ENCODE peak calls at places on chromosomes 5 and 9, in five cellular contexts. F is fibroblast of pulmonary artery, U is GM20000, A is endothelial cell, I is tibial nerve. S is an unnamed sample.

GRCh38 chr5:982377-983237 is 26.0 kb upstream of the NKD2 start:
- DNase-seq in F (no peak), U (no peak), A (peak), I (no peak), S (no peak)

GRCh38 chr9:89372230-89372816 is 54.0 kb downstream of the SECISBP2 start:
- DNase-seq in F (no peak), U (no peak), A (no peak), I (no peak), S (no peak)

GRCh38 chr5:74538206-74538661 is 102.3 kb downstream of the ENC1 start:
- DNase-seq in F (peak), U (no peak), A (peak), I (peak), S (peak)

GRCh38 chr5:133753856-133754255 is 141.5 kb upstream of the FSTL4 start:
- DNase-seq in F (no peak), U (no peak), A (no peak), I (no peak), S (peak)

GRCh38 chr5:65808261-65808741 is 86.3 kb downstream of the NLN start:
- DNase-seq in F (no peak), U (no peak), A (no peak), I (no peak), S (peak)

GRCh38 chr5:173789031-173789920 is 98.9 kb upstream of the CPEB4 start:
- DNase-seq in F (peak), U (peak), A (no peak), I (no peak), S (peak)

GRCh38 chr5:150457112-150457511 is 7.6 kb upstream of the RPS14 start:
- DNase-seq in F (no peak), U (no peak), A (no peak), I (no peak), S (no peak)

GRCh38 chr9:95857896-95858295 is 17.6 kb upstream of the ERCC6L2 start:
- DNase-seq in F (no peak), U (peak), A (no peak), I (no peak), S (no peak)

GRCh38 chr9:126915281-126915816 is 767 bp downstream of the RALGPS1 start:
- DNase-seq in F (no peak), U (peak), A (no peak), I (no peak), S (no peak)

GRCh38 chr9:136020206-136020605 is 59.0 kb upstream of the UBAC1 start:
- DNase-seq in F (no peak), U (no peak), A (no peak), I (no peak), S (no peak)

GRCh38 chr9:110126457-110126856 is 81.5 kb downstream of the C9orf152 start:
- DNase-seq in F (peak), U (no peak), A (no peak), I (no peak), S (no peak)

GRCh38 chr9:78782858-78783257 is 485.9 kb downstream of the PSAT1 start:
- DNase-seq in F (no peak), U (no peak), A (no peak), I (no peak), S (no peak)

GRCh38 chr9:129102095-129102525 is 8.5 kb downstream of the CRAT start:
- DNase-seq in F (no peak), U (no peak), A (no peak), I (no peak), S (no peak)

GRCh38 chr5:142874537-142874936 is 104.4 kb downstream of the ARHGAP26 start:
- DNase-seq in F (peak), U (no peak), A (peak), I (peak), S (no peak)

GRCh38 chr5:63854076-63854475 is 108.2 kb downstream of the HTR1A start:
- DNase-seq in F (no peak), U (no peak), A (no peak), I (no peak), S (no peak)

GRCh38 chr5:111478266-111478665 is 34.1 kb downstream of the STARD4 start:
- DNase-seq in F (peak), U (no peak), A (no peak), I (no peak), S (no peak)

GRCh38 chr9:75071530-75072122 is 16.3 kb downstream of the NMRK1 start:
- DNase-seq in F (no peak), U (no peak), A (no peak), I (no peak), S (no peak)

GRCh38 chr9:114038724-114039313 is 39.3 kb downstream of the AMBP start:
- DNase-seq in F (no peak), U (no peak), A (no peak), I (no peak), S (no peak)

GRCh38 chr5:132199116-132199680 is 28.5 kb downstream of the P4HA2 start:
- DNase-seq in F (no peak), U (no peak), A (no peak), I (no peak), S (no peak)

GRCh38 chr9:81411961-81412360 is 277.4 kb downstream of the TLE1 start:
- DNase-seq in F (no peak), U (no peak), A (no peak), I (no peak), S (peak)

GRCh38 chr9:126860757-126861466 is 473 bp downstream of the ZBTB34 start:
- DNase-seq in F (no peak), U (peak), A (peak), I (no peak), S (no peak)

GRCh38 chr5:139658501-139658927 is 10.4 kb downstream of the CXXC5 start:
- DNase-seq in F (no peak), U (no peak), A (no peak), I (no peak), S (no peak)

GRCh38 chr5:75558972-75559632 is 47.4 kb downstream of the POLK start:
- DNase-seq in F (peak), U (no peak), A (no peak), I (no peak), S (no peak)

GRCh38 chr5:139761057-139761450 is 34.6 kb upstream of the PSD2 start:
- DNase-seq in F (no peak), U (no peak), A (no peak), I (no peak), S (no peak)

GRCh38 chr9:112176410-112177010 is 1.4 kb upstream of the SUSD1 start:
- DNase-seq in F (no peak), U (peak), A (no peak), I (no peak), S (no peak)

GRCh38 chr9:129569506-129570449 is 51.1 kb downstream of the C9orf50 start:
- DNase-seq in F (peak), U (peak), A (no peak), I (no peak), S (no peak)

GRCh38 chr5:32020971-32021370 is 153.1 kb downstream of the GOLPH3 start:
- DNase-seq in F (no peak), U (no peak), A (no peak), I (no peak), S (no peak)

GRCh38 chr9:136564379-136564988 is 18.6 kb upstream of the NOTCH1 start:
- DNase-seq in F (peak), U (peak), A (no peak), I (peak), S (peak)

GRCh38 chr5:39650234-39650816 is 225.5 kb upstream of the DAB2 start:
- DNase-seq in F (peak), U (no peak), A (no peak), I (no peak), S (no peak)

GRCh38 chr5:68214472-68215207 is 916 bp upstream of the PIK3R1 start:
- DNase-seq in F (no peak), U (peak), A (no peak), I (no peak), S (no peak)

GRCh38 chr5:78908173-78908901 is 76.8 kb downstream of the ARSB start:
- DNase-seq in F (peak), U (no peak), A (peak), I (peak), S (peak)

GRCh38 chr9:93596399-93596798 is 20.0 kb downstream of the PHF2 start:
- DNase-seq in F (no peak), U (no peak), A (no peak), I (no peak), S (no peak)

GRCh38 chr5:143352691-143353090 is 50.8 kb downstream of the NR3C1 start:
- DNase-seq in F (no peak), U (no peak), A (no peak), I (no peak), S (no peak)

GRCh38 chr9:121802753-121803152 is 151.3 kb downstream of the DAB2IP start:
- DNase-seq in F (no peak), U (no peak), A (no peak), I (no peak), S (no peak)

GRCh38 chr9:27344776-27345175 is 47.8 kb upstream of the EQTN start:
- DNase-seq in F (no peak), U (no peak), A (no peak), I (no peak), S (no peak)

GRCh38 chr9:93598647-93599241 is 22.4 kb downstream of the PHF2 start:
- DNase-seq in F (peak), U (no peak), A (no peak), I (no peak), S (no peak)

GRCh38 chr5:1883120-1883924 is 597 bp upstream of the IRX4 start:
- DNase-seq in F (no peak), U (no peak), A (peak), I (no peak), S (no peak)

GRCh38 chr9:113673726-113674125 is 202.4 kb upstream of the ZNF618 start:
- DNase-seq in F (peak), U (no peak), A (no peak), I (no peak), S (peak)

GRCh38 chr5:38845555-38846378 is at the start of gene OSMR:
- DNase-seq in F (peak), U (no peak), A (peak), I (peak), S (peak)

DNA sequence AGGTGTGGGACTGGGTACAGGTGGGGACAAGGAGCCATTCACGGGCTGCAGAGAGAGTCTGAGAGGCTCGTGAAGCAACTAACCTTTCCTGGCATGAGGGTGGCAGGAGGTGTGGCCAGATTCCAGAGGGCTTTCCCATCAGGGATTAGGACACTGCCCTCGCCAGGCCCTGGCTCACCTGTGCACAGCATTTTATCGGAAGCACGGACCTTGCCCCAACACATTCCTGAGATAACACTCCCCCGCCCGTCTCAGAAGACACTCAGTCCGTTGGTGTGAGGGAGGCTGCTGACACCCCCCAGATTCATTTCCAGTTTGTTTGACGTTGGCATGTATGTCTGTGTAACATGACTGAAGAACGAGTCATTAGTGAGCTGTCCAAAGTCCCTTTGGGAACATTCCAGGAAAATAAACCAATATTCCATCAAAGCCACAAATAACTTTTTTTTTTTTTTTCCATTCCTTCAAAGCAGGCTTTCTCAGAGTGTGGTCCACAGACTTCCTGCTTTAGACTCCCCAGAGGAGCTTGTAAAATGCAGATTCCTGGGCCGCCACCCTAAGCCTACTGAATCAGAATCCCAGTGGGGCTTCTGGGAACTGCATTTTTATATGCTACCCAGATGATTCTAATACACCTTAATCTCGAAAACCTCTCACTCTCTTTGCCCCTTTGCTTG is 23.4 kb downstream of the WWC1 start:
- DNase-seq in F (peak), U (no peak), A (no peak), I (no peak), S (peak)
- TF ChIP-seq CTCF in F (no peak), U (no peak), A (no peak), I (no peak), S (peak)

GRCh38 chr5:91928751-91929521 is 545.8 kb upstream of the ARRDC3 start:
- DNase-seq in F (peak), U (no peak), A (no peak), I (no peak), S (peak)
- TF ChIP-seq CTCF in F (peak), U (peak), A (peak), I (peak), S (peak)

GRCh38 chr5:138466058-138466899 is 1.0 kb downstream of the EGR1 start:
- DNase-seq in F (peak), U (no peak), A (no peak), I (peak), S (peak)
- TF ChIP-seq CTCF in F (no peak), U (no peak), A (no peak), I (no peak), S (no peak)

GRCh38 chr5:180491496-180491895 is 2.7 kb upstream of the CNOT6 start:
- DNase-seq in F (no peak), U (no peak), A (no peak), I (no peak), S (no peak)
- TF ChIP-seq CTCF in F (no peak), U (no peak), A (no peak), I (no peak), S (no peak)

S was measured in HFFc6.